ENCODE peak calls at places on chromosomes 12 and 14, in ten cellular contexts. One of them, this sample, is unnamed.

GRCh38 chr14:102907980-102908730 is 14.3 kb upstream of the AMN start:
- DNase-seq in stimulated activated CD4-positive, alpha-beta T cell treated with anti-CD3 and anti-CD28 coated beads, Interleukin-2, amount 100 ng/mL, for 24 hours: no peak
- DNase-seq in NCI-H1092: no peak
- DNase-seq in IMR-90: no peak
- DNase-seq in C1 segment of cervical spinal cord: no peak
- DNase-seq in activated CD4-positive, alpha-beta T cell treated with anti-CD3 and anti-CD28 coated beads, Interleukin-2, amount 50 U/mL, for 1 hour: no peak
- DNase-seq in activated naive CD4-positive, alpha-beta T cell: no peak
- DNase-seq in RWPE1: no peak
- DNase-seq in NCI-H510A treated with DMSO at 0.1 percent for 48 hours: no peak
- DNase-seq in NCI-H2171 treated with DMSO at 0.1 percent for 48 hours: no peak
- DNase-seq in this sample: no peak

GRCh38 chr12:21607701-21608100 is 3.1 kb upstream of the GYS2 start:
- DNase-seq in NCI-H2171 treated with DMSO at 0.1 percent for 48 hours: no peak
- DNase-seq in C1 segment of cervical spinal cord: no peak
- DNase-seq in NCI-H1092: no peak
- DNase-seq in IMR-90: peak
- DNase-seq in stimulated activated CD4-positive, alpha-beta T cell treated with anti-CD3 and anti-CD28 coated beads, Interleukin-2, amount 100 ng/mL, for 24 hours: no peak
- DNase-seq in RWPE1: no peak
- DNase-seq in activated naive CD4-positive, alpha-beta T cell: no peak
- DNase-seq in activated CD4-positive, alpha-beta T cell treated with anti-CD3 and anti-CD28 coated beads, Interleukin-2, amount 50 U/mL, for 1 hour: no peak
- DNase-seq in NCI-H510A treated with DMSO at 0.1 percent for 48 hours: no peak
- DNase-seq in this sample: no peak

GRCh38 chr14:68172664-68173063 is 353.1 kb downstream of the RAD51B start:
- DNase-seq in IMR-90: no peak
- DNase-seq in NCI-H510A treated with DMSO at 0.1 percent for 48 hours: no peak
- DNase-seq in NCI-H1092: no peak
- DNase-seq in C1 segment of cervical spinal cord: no peak
- DNase-seq in activated naive CD4-positive, alpha-beta T cell: no peak
- DNase-seq in activated CD4-positive, alpha-beta T cell treated with anti-CD3 and anti-CD28 coated beads, Interleukin-2, amount 50 U/mL, for 1 hour: no peak
- DNase-seq in RWPE1: no peak
- DNase-seq in NCI-H2171 treated with DMSO at 0.1 percent for 48 hours: no peak
- DNase-seq in stimulated activated CD4-positive, alpha-beta T cell treated with anti-CD3 and anti-CD28 coated beads, Interleukin-2, amount 100 ng/mL, for 24 hours: no peak
- DNase-seq in this sample: no peak

GRCh38 chr14:96588410-96589249 is 86.4 kb downstream of the PAPOLA start:
- DNase-seq in NCI-H510A treated with DMSO at 0.1 percent for 48 hours: no peak
- DNase-seq in NCI-H2171 treated with DMSO at 0.1 percent for 48 hours: no peak
- DNase-seq in RWPE1: no peak
- DNase-seq in IMR-90: no peak
- DNase-seq in activated naive CD4-positive, alpha-beta T cell: no peak
- DNase-seq in NCI-H1092: no peak
- DNase-seq in C1 segment of cervical spinal cord: no peak
- DNase-seq in stimulated activated CD4-positive, alpha-beta T cell treated with anti-CD3 and anti-CD28 coated beads, Interleukin-2, amount 100 ng/mL, for 24 hours: no peak
- DNase-seq in activated CD4-positive, alpha-beta T cell treated with anti-CD3 and anti-CD28 coated beads, Interleukin-2, amount 50 U/mL, for 1 hour: no peak
- DNase-seq in this sample: no peak

GRCh38 chr14:36067428-36068187 is 108.9 kb downstream of the PTCSC3 start:
- DNase-seq in NCI-H1092: peak
- DNase-seq in stimulated activated CD4-positive, alpha-beta T cell treated with anti-CD3 and anti-CD28 coated beads, Interleukin-2, amount 100 ng/mL, for 24 hours: no peak
- DNase-seq in activated naive CD4-positive, alpha-beta T cell: no peak
- DNase-seq in NCI-H2171 treated with DMSO at 0.1 percent for 48 hours: no peak
- DNase-seq in C1 segment of cervical spinal cord: no peak
- DNase-seq in IMR-90: no peak
- DNase-seq in activated CD4-positive, alpha-beta T cell treated with anti-CD3 and anti-CD28 coated beads, Interleukin-2, amount 50 U/mL, for 1 hour: no peak
- DNase-seq in NCI-H510A treated with DMSO at 0.1 percent for 48 hours: peak
- DNase-seq in RWPE1: no peak
- DNase-seq in this sample: no peak

GRCh38 chr12:24574538-24574937 is 374.4 kb downstream of the BCAT1 start:
- DNase-seq in IMR-90: no peak
- DNase-seq in activated naive CD4-positive, alpha-beta T cell: no peak
- DNase-seq in RWPE1: no peak
- DNase-seq in NCI-H1092: no peak
- DNase-seq in C1 segment of cervical spinal cord: no peak
- DNase-seq in NCI-H510A treated with DMSO at 0.1 percent for 48 hours: no peak
- DNase-seq in activated CD4-positive, alpha-beta T cell treated with anti-CD3 and anti-CD28 coated beads, Interleukin-2, amount 50 U/mL, for 1 hour: no peak
- DNase-seq in stimulated activated CD4-positive, alpha-beta T cell treated with anti-CD3 and anti-CD28 coated beads, Interleukin-2, amount 100 ng/mL, for 24 hours: no peak
- DNase-seq in NCI-H2171 treated with DMSO at 0.1 percent for 48 hours: peak
- DNase-seq in this sample: no peak

GRCh38 chr12:105072888-105073488 is 11.3 kb downstream of the ALDH1L2 start:
- DNase-seq in IMR-90: no peak
- DNase-seq in C1 segment of cervical spinal cord: no peak
- DNase-seq in activated CD4-positive, alpha-beta T cell treated with anti-CD3 and anti-CD28 coated beads, Interleukin-2, amount 50 U/mL, for 1 hour: no peak
- DNase-seq in stimulated activated CD4-positive, alpha-beta T cell treated with anti-CD3 and anti-CD28 coated beads, Interleukin-2, amount 100 ng/mL, for 24 hours: no peak
- DNase-seq in RWPE1: no peak
- DNase-seq in NCI-H1092: no peak
- DNase-seq in activated naive CD4-positive, alpha-beta T cell: no peak
- DNase-seq in NCI-H2171 treated with DMSO at 0.1 percent for 48 hours: no peak
- DNase-seq in NCI-H510A treated with DMSO at 0.1 percent for 48 hours: no peak
- DNase-seq in this sample: no peak

GRCh38 chr12:106583578-106584103 is 837 bp downstream of the RFX4 start:
- DNase-seq in C1 segment of cervical spinal cord: no peak
- DNase-seq in activated CD4-positive, alpha-beta T cell treated with anti-CD3 and anti-CD28 coated beads, Interleukin-2, amount 50 U/mL, for 1 hour: no peak
- DNase-seq in RWPE1: no peak
- DNase-seq in IMR-90: peak
- DNase-seq in NCI-H1092: no peak
- DNase-seq in NCI-H510A treated with DMSO at 0.1 percent for 48 hours: no peak
- DNase-seq in activated naive CD4-positive, alpha-beta T cell: no peak
- DNase-seq in NCI-H2171 treated with DMSO at 0.1 percent for 48 hours: no peak
- DNase-seq in stimulated activated CD4-positive, alpha-beta T cell treated with anti-CD3 and anti-CD28 coated beads, Interleukin-2, amount 100 ng/mL, for 24 hours: no peak
- DNase-seq in this sample: no peak

GRCh38 chr14:91911474-91912032 is 35.9 kb downstream of the FBLN5 start:
- DNase-seq in C1 segment of cervical spinal cord: no peak
- DNase-seq in RWPE1: peak
- DNase-seq in NCI-H1092: peak
- DNase-seq in NCI-H2171 treated with DMSO at 0.1 percent for 48 hours: peak
- DNase-seq in activated CD4-positive, alpha-beta T cell treated with anti-CD3 and anti-CD28 coated beads, Interleukin-2, amount 50 U/mL, for 1 hour: peak
- DNase-seq in activated naive CD4-positive, alpha-beta T cell: no peak
- DNase-seq in IMR-90: peak
- DNase-seq in NCI-H510A treated with DMSO at 0.1 percent for 48 hours: peak
- DNase-seq in stimulated activated CD4-positive, alpha-beta T cell treated with anti-CD3 and anti-CD28 coated beads, Interleukin-2, amount 100 ng/mL, for 24 hours: peak
- DNase-seq in this sample: peak

GRCh38 chr14:99972748-99973466 is 92.3 kb upstream of the EVL start:
- DNase-seq in C1 segment of cervical spinal cord: no peak
- DNase-seq in IMR-90: no peak
- DNase-seq in NCI-H1092: no peak
- DNase-seq in RWPE1: no peak
- DNase-seq in activated naive CD4-positive, alpha-beta T cell: no peak
- DNase-seq in NCI-H2171 treated with DMSO at 0.1 percent for 48 hours: no peak
- DNase-seq in stimulated activated CD4-positive, alpha-beta T cell treated with anti-CD3 and anti-CD28 coated beads, Interleukin-2, amount 100 ng/mL, for 24 hours: no peak
- DNase-seq in NCI-H510A treated with DMSO at 0.1 percent for 48 hours: peak
- DNase-seq in activated CD4-positive, alpha-beta T cell treated with anti-CD3 and anti-CD28 coated beads, Interleukin-2, amount 50 U/mL, for 1 hour: no peak
- DNase-seq in this sample: no peak

GRCh38 chr12:32854097-32854496 is 42.5 kb downstream of the PKP2 start:
- DNase-seq in NCI-H1092: no peak
- DNase-seq in stimulated activated CD4-positive, alpha-beta T cell treated with anti-CD3 and anti-CD28 coated beads, Interleukin-2, amount 100 ng/mL, for 24 hours: no peak
- DNase-seq in RWPE1: no peak
- DNase-seq in C1 segment of cervical spinal cord: no peak
- DNase-seq in IMR-90: no peak
- DNase-seq in activated CD4-positive, alpha-beta T cell treated with anti-CD3 and anti-CD28 coated beads, Interleukin-2, amount 50 U/mL, for 1 hour: no peak
- DNase-seq in NCI-H2171 treated with DMSO at 0.1 percent for 48 hours: no peak
- DNase-seq in NCI-H510A treated with DMSO at 0.1 percent for 48 hours: no peak
- DNase-seq in activated naive CD4-positive, alpha-beta T cell: no peak
- DNase-seq in this sample: no peak

GRCh38 chr12:101773560-101774206 is 34.4 kb upstream of the SYCP3 start:
- DNase-seq in NCI-H1092: peak
- DNase-seq in IMR-90: peak
- DNase-seq in C1 segment of cervical spinal cord: peak
- DNase-seq in stimulated activated CD4-positive, alpha-beta T cell treated with anti-CD3 and anti-CD28 coated beads, Interleukin-2, amount 100 ng/mL, for 24 hours: peak
- DNase-seq in activated naive CD4-positive, alpha-beta T cell: peak
- DNase-seq in NCI-H2171 treated with DMSO at 0.1 percent for 48 hours: peak
- DNase-seq in activated CD4-positive, alpha-beta T cell treated with anti-CD3 and anti-CD28 coated beads, Interleukin-2, amount 50 U/mL, for 1 hour: peak
- DNase-seq in RWPE1: peak
- DNase-seq in NCI-H510A treated with DMSO at 0.1 percent for 48 hours: peak
- DNase-seq in this sample: peak

GRCh38 chr14:21083565-21084325 is 13.6 kb downstream of the ARHGEF40 start:
- DNase-seq in activated CD4-positive, alpha-beta T cell treated with anti-CD3 and anti-CD28 coated beads, Interleukin-2, amount 50 U/mL, for 1 hour: no peak
- DNase-seq in stimulated activated CD4-positive, alpha-beta T cell treated with anti-CD3 and anti-CD28 coated beads, Interleukin-2, amount 100 ng/mL, for 24 hours: no peak
- DNase-seq in activated naive CD4-positive, alpha-beta T cell: no peak
- DNase-seq in IMR-90: peak
- DNase-seq in NCI-H1092: no peak
- DNase-seq in NCI-H510A treated with DMSO at 0.1 percent for 48 hours: no peak
- DNase-seq in C1 segment of cervical spinal cord: no peak
- DNase-seq in NCI-H2171 treated with DMSO at 0.1 percent for 48 hours: no peak
- DNase-seq in RWPE1: no peak
- DNase-seq in this sample: peak

GRCh38 chr14:91388551-91388975 is 29.1 kb downstream of the CCDC88C start:
- DNase-seq in NCI-H1092: no peak
- DNase-seq in IMR-90: peak
- DNase-seq in NCI-H510A treated with DMSO at 0.1 percent for 48 hours: no peak
- DNase-seq in C1 segment of cervical spinal cord: no peak
- DNase-seq in activated CD4-positive, alpha-beta T cell treated with anti-CD3 and anti-CD28 coated beads, Interleukin-2, amount 50 U/mL, for 1 hour: no peak
- DNase-seq in activated naive CD4-positive, alpha-beta T cell: no peak
- DNase-seq in RWPE1: no peak
- DNase-seq in NCI-H2171 treated with DMSO at 0.1 percent for 48 hours: no peak
- DNase-seq in stimulated activated CD4-positive, alpha-beta T cell treated with anti-CD3 and anti-CD28 coated beads, Interleukin-2, amount 100 ng/mL, for 24 hours: peak
- DNase-seq in this sample: no peak

GRCh38 chr12:57145460-57146059 is 1.9 kb downstream of the LRP1-AS start:
- DNase-seq in IMR-90: no peak
- DNase-seq in C1 segment of cervical spinal cord: peak
- DNase-seq in stimulated activated CD4-positive, alpha-beta T cell treated with anti-CD3 and anti-CD28 coated beads, Interleukin-2, amount 100 ng/mL, for 24 hours: no peak
- DNase-seq in NCI-H1092: no peak
- DNase-seq in RWPE1: no peak
- DNase-seq in NCI-H2171 treated with DMSO at 0.1 percent for 48 hours: no peak
- DNase-seq in activated naive CD4-positive, alpha-beta T cell: no peak
- DNase-seq in NCI-H510A treated with DMSO at 0.1 percent for 48 hours: no peak
- DNase-seq in activated CD4-positive, alpha-beta T cell treated with anti-CD3 and anti-CD28 coated beads, Interleukin-2, amount 50 U/mL, for 1 hour: no peak
- DNase-seq in this sample: no peak

GRCh38 chr12:97426485-97427116 is 36.0 kb upstream of the RMST start:
- DNase-seq in NCI-H1092: no peak
- DNase-seq in RWPE1: no peak
- DNase-seq in NCI-H2171 treated with DMSO at 0.1 percent for 48 hours: no peak
- DNase-seq in stimulated activated CD4-positive, alpha-beta T cell treated with anti-CD3 and anti-CD28 coated beads, Interleukin-2, amount 100 ng/mL, for 24 hours: no peak
- DNase-seq in activated CD4-positive, alpha-beta T cell treated with anti-CD3 and anti-CD28 coated beads, Interleukin-2, amount 50 U/mL, for 1 hour: no peak
- DNase-seq in activated naive CD4-positive, alpha-beta T cell: no peak
- DNase-seq in C1 segment of cervical spinal cord: no peak
- DNase-seq in IMR-90: no peak
- DNase-seq in NCI-H510A treated with DMSO at 0.1 percent for 48 hours: no peak
- DNase-seq in this sample: no peak

GRCh38 chr12:46617167-46617566 is 208.6 kb downstream of the SLC38A4 start:
- DNase-seq in RWPE1: no peak
- DNase-seq in IMR-90: peak
- DNase-seq in NCI-H510A treated with DMSO at 0.1 percent for 48 hours: no peak
- DNase-seq in stimulated activated CD4-positive, alpha-beta T cell treated with anti-CD3 and anti-CD28 coated beads, Interleukin-2, amount 100 ng/mL, for 24 hours: no peak
- DNase-seq in activated CD4-positive, alpha-beta T cell treated with anti-CD3 and anti-CD28 coated beads, Interleukin-2, amount 50 U/mL, for 1 hour: no peak
- DNase-seq in C1 segment of cervical spinal cord: no peak
- DNase-seq in activated naive CD4-positive, alpha-beta T cell: no peak
- DNase-seq in NCI-H1092: no peak
- DNase-seq in NCI-H2171 treated with DMSO at 0.1 percent for 48 hours: no peak
- DNase-seq in this sample: no peak

GRCh38 chr12:15928345-15928744 is 17.2 kb downstream of the DERA start:
- DNase-seq in NCI-H2171 treated with DMSO at 0.1 percent for 48 hours: no peak
- DNase-seq in RWPE1: peak
- DNase-seq in C1 segment of cervical spinal cord: no peak
- DNase-seq in stimulated activated CD4-positive, alpha-beta T cell treated with anti-CD3 and anti-CD28 coated beads, Interleukin-2, amount 100 ng/mL, for 24 hours: no peak
- DNase-seq in activated CD4-positive, alpha-beta T cell treated with anti-CD3 and anti-CD28 coated beads, Interleukin-2, amount 50 U/mL, for 1 hour: no peak
- DNase-seq in NCI-H510A treated with DMSO at 0.1 percent for 48 hours: no peak
- DNase-seq in activated naive CD4-positive, alpha-beta T cell: no peak
- DNase-seq in NCI-H1092: no peak
- DNase-seq in IMR-90: peak
- DNase-seq in this sample: no peak

GRCh38 chr12:13196302-13196921 is at the start of gene EMP1:
- DNase-seq in IMR-90: peak
- DNase-seq in C1 segment of cervical spinal cord: peak
- DNase-seq in stimulated activated CD4-positive, alpha-beta T cell treated with anti-CD3 and anti-CD28 coated beads, Interleukin-2, amount 100 ng/mL, for 24 hours: peak
- DNase-seq in NCI-H510A treated with DMSO at 0.1 percent for 48 hours: no peak
- DNase-seq in RWPE1: peak
- DNase-seq in NCI-H1092: no peak
- DNase-seq in NCI-H2171 treated with DMSO at 0.1 percent for 48 hours: no peak
- DNase-seq in activated CD4-positive, alpha-beta T cell treated with anti-CD3 and anti-CD28 coated beads, Interleukin-2, amount 50 U/mL, for 1 hour: peak
- DNase-seq in activated naive CD4-positive, alpha-beta T cell: peak
- DNase-seq in this sample: peak

GRCh38 chr12:124401563-124402180 is 106.8 kb downstream of the RFLNA start:
- DNase-seq in NCI-H510A treated with DMSO at 0.1 percent for 48 hours: no peak
- DNase-seq in IMR-90: no peak
- DNase-seq in NCI-H1092: no peak
- DNase-seq in activated naive CD4-positive, alpha-beta T cell: no peak
- DNase-seq in RWPE1: no peak
- DNase-seq in C1 segment of cervical spinal cord: no peak
- DNase-seq in activated CD4-positive, alpha-beta T cell treated with anti-CD3 and anti-CD28 coated beads, Interleukin-2, amount 50 U/mL, for 1 hour: no peak
- DNase-seq in NCI-H2171 treated with DMSO at 0.1 percent for 48 hours: peak
- DNase-seq in stimulated activated CD4-positive, alpha-beta T cell treated with anti-CD3 and anti-CD28 coated beads, Interleukin-2, amount 100 ng/mL, for 24 hours: no peak
- DNase-seq in this sample: no peak

This sample was measured in B cell.